ENCODE peak calls at places on chromosomes 13 and 19, in nine cellular contexts. D, U, Q, A, I, J, X, P and W are unnamed samples.

GRCh38 chr19:20367811-20368294 is 197.7 kb downstream of the ZNF737 start:
- DNase-seq in D (no peak), U (no peak), Q (no peak), A (no peak), I (no peak), J (peak), X (no peak), P (no peak), W (no peak)

GRCh38 chr19:1324249-1324791 is 38.6 kb downstream of the EFNA2 start:
- DNase-seq in D (no peak), U (no peak), Q (no peak), A (no peak), I (no peak), J (no peak), X (no peak), P (no peak), W (no peak)

GRCh38 chr19:49409441-49410029 is 13.7 kb downstream of the PTH2 start:
- DNase-seq in D (no peak), U (no peak), Q (no peak), A (no peak), I (no peak), J (peak), X (peak), P (peak), W (no peak)

GRCh38 chr13:76758738-76759137 is 127.5 kb downstream of the KCTD12 start:
- DNase-seq in D (no peak), U (no peak), Q (no peak), A (no peak), I (peak), J (no peak), X (no peak), P (no peak), W (no peak)

GRCh38 chr13:80740076-80740475 is 399.1 kb upstream of the SPRY2 start:
- DNase-seq in D (no peak), U (no peak), Q (no peak), A (no peak), I (no peak), J (no peak), X (no peak), P (no peak), W (no peak)

GRCh38 chr19:54727562-54727961 is 3.3 kb downstream of the KIR3DL3 start:
- DNase-seq in D (no peak), U (no peak), Q (no peak), A (no peak), I (no peak), J (no peak), X (no peak), P (no peak), W (no peak)

GRCh38 chr13:97386832-97387486 is 47.0 kb upstream of the RAP2A start:
- DNase-seq in D (no peak), U (no peak), Q (no peak), A (no peak), I (no peak), J (peak), X (no peak), P (peak), W (no peak)

GRCh38 chr13:80979035-80979641 is 638.2 kb upstream of the SPRY2 start:
- DNase-seq in D (peak), U (peak), Q (no peak), A (no peak), I (peak), J (peak), X (no peak), P (peak), W (no peak)

GRCh38 chr19:41307090-41307875 is 2.7 kb upstream of the CCDC97 start:
- DNase-seq in D (no peak), U (no peak), Q (no peak), A (no peak), I (no peak), J (no peak), X (no peak), P (no peak), W (no peak)

GRCh38 chr19:39438270-39438934 is 2.7 kb upstream of the RPS16 start:
- DNase-seq in D (peak), U (no peak), Q (no peak), A (no peak), I (peak), J (no peak), X (no peak), P (no peak), W (no peak)

GRCh38 chr13:83692800-83693199 is 189.5 kb downstream of the SLITRK1 start:
- DNase-seq in D (no peak), U (no peak), Q (no peak), A (no peak), I (no peak), J (no peak), X (no peak), P (no peak), W (no peak)

GRCh38 chr13:95267662-95268369 is 33.4 kb downstream of the ABCC4 start:
- DNase-seq in D (peak), U (no peak), Q (no peak), A (no peak), I (peak), J (no peak), X (no peak), P (no peak), W (no peak)

GRCh38 chr19:49155830-49156346 is 692 bp upstream of the HRC start:
- DNase-seq in D (no peak), U (no peak), Q (peak), A (peak), I (no peak), J (no peak), X (no peak), P (no peak), W (no peak)

GRCh38 chr19:662962-663681 is at the start of gene RNF126:
- DNase-seq in D (peak), U (peak), Q (peak), A (peak), I (peak), J (peak), X (no peak), P (peak), W (no peak)

GRCh38 chr13:47598340-47598911 is 402.6 kb downstream of the SUCLA2 start:
- DNase-seq in D (peak), U (no peak), Q (no peak), A (no peak), I (no peak), J (no peak), X (no peak), P (no peak), W (no peak)

GRCh38 chr13:78121459-78122348 is 203.1 kb upstream of the EDNRB start:
- DNase-seq in D (peak), U (peak), Q (no peak), A (peak), I (peak), J (peak), X (no peak), P (peak), W (no peak)

GRCh38 chr19:10637894-10638293 is 12.5 kb downstream of the SLC44A2 start:
- DNase-seq in D (no peak), U (no peak), Q (no peak), A (no peak), I (no peak), J (no peak), X (no peak), P (no peak), W (no peak)

GRCh38 chr13:99984463-99985242 is 3.1 kb downstream of the ZIC2 start:
- DNase-seq in D (no peak), U (no peak), Q (no peak), A (no peak), I (no peak), J (no peak), X (no peak), P (peak), W (no peak)

GRCh38 chr19:56832352-56832928 is 8.1 kb downstream of the PEG3 start:
- DNase-seq in D (no peak), U (no peak), Q (no peak), A (no peak), I (no peak), J (no peak), X (no peak), P (no peak), W (no peak)

GRCh38 chr13:48485447-48485846 is 47.4 kb downstream of the RCBTB2 start:
- DNase-seq in D (no peak), U (no peak), Q (no peak), A (no peak), I (no peak), J (no peak), X (no peak), P (no peak), W (no peak)

GRCh38 chr13:100916943-100917342 is 242.3 kb upstream of the TMTC4 start:
- DNase-seq in D (no peak), U (no peak), Q (no peak), A (no peak), I (no peak), J (no peak), X (no peak), P (peak), W (no peak)

GRCh38 chr19:36418287-36419001 is at the start of gene ZFP82:
- DNase-seq in D (peak), U (peak), Q (peak), A (peak), I (peak), J (peak), X (peak), P (peak), W (peak)

GRCh38 chr13:95924389-95924994 is 128.7 kb downstream of the UGGT2 start:
- DNase-seq in D (peak), U (peak), Q (no peak), A (no peak), I (peak), J (no peak), X (no peak), P (no peak), W (no peak)

GRCh38 chr13:114264886-114265611 is 16.4 kb upstream of the UPF3A start:
- DNase-seq in D (peak), U (peak), Q (no peak), A (no peak), I (peak), J (no peak), X (no peak), P (no peak), W (no peak)

GRCh38 chr19:58338336-58338735 is 11.5 kb downstream of the ZSCAN22 start:
- DNase-seq in D (no peak), U (no peak), Q (no peak), A (no peak), I (no peak), J (no peak), X (no peak), P (no peak), W (no peak)

GRCh38 chr19:29514525-29515232 is 11.1 kb upstream of the VSTM2B start:
- DNase-seq in D (no peak), U (no peak), Q (no peak), A (no peak), I (no peak), J (no peak), X (no peak), P (no peak), W (no peak)

DNA sequence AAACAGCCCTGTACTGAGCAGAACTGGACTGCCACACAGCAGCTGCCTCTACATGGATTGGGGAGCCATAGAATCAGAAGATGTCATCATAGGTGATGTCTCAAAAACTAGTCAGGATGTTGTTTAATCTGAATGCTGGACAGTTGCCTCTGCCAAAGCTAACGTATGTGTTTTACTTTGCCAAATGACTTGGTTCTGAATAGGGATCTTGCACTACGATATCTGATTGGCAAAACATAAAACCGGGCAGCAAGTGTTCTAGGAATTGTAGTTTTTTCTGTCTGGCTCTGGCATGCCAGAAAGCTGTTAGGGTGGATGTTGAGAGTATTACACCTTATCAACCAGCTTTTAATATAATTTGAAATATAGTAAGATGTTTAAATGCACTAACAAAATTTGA is 645.9 kb downstream of the GPC5 start:
- DNase-seq in D (no peak), U (no peak), Q (no peak), A (no peak), I (no peak), J (peak), X (no peak), P (no peak), W (no peak)
- TF ChIP-seq CTCF in D (no peak), U (no peak), Q (no peak), A (no peak), I (no peak), J (no peak), X (no peak), P (no peak), W (no peak)

GRCh38 chr19:43101950-43102349 is 19.4 kb upstream of the PSG2 start:
- DNase-seq in D (no peak), U (no peak), Q (no peak), A (no peak), I (no peak), J (no peak), X (no peak), P (no peak), W (no peak)
- TF ChIP-seq CTCF in D (peak), U (no peak), Q (no peak), A (no peak), I (no peak), J (no peak), X (no peak), P (no peak), W (no peak)

DNA sequence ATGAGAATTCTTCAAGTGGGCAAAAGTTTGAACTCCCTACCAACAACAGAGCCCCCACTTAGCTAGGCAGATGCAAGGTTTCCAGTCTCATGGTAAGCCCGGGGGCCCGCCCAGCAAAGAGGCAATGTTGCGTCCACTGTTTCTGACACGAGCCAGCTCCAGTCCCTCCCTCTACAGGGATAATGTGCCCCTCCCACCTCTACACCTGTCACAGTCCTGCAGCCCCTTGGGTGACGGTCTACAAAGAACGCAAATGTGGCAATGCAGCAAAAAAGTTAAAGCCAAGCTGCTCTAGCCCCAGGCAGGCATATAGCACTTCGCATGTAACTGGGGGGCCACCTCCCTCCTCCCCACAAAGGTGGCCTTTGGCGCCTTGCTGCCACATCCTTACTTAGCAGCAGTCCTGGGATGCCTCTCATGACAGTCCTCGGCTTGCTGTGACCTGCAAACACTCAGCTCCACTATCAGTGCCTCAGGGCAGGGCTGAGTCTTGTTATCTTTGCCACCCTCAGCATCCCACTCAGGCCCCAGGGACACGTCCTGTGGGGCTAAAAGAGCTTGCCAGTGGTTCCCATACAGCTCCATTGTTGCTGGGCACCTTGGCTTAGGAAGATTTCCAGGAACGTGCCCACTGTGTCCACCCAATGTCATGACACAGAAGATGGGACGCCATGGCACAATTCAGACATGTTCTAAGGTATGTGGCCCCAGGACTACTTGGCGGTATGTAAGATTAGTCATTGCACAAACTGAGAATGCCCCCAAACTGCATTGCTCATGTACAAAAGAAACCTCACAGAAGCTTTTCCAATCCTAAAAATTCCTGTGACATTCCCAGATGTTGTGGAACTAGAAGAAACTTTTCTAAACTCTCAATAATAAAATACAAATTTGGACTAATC is 16.4 kb downstream of the DOCK9 start:
- DNase-seq in D (no peak), U (no peak), Q (no peak), A (no peak), I (peak), J (no peak), X (no peak), P (no peak), W (no peak)
- TF ChIP-seq CTCF in D (no peak), U (no peak), Q (no peak), A (no peak), I (no peak), J (no peak), X (no peak), P (no peak), W (no peak)

DNA sequence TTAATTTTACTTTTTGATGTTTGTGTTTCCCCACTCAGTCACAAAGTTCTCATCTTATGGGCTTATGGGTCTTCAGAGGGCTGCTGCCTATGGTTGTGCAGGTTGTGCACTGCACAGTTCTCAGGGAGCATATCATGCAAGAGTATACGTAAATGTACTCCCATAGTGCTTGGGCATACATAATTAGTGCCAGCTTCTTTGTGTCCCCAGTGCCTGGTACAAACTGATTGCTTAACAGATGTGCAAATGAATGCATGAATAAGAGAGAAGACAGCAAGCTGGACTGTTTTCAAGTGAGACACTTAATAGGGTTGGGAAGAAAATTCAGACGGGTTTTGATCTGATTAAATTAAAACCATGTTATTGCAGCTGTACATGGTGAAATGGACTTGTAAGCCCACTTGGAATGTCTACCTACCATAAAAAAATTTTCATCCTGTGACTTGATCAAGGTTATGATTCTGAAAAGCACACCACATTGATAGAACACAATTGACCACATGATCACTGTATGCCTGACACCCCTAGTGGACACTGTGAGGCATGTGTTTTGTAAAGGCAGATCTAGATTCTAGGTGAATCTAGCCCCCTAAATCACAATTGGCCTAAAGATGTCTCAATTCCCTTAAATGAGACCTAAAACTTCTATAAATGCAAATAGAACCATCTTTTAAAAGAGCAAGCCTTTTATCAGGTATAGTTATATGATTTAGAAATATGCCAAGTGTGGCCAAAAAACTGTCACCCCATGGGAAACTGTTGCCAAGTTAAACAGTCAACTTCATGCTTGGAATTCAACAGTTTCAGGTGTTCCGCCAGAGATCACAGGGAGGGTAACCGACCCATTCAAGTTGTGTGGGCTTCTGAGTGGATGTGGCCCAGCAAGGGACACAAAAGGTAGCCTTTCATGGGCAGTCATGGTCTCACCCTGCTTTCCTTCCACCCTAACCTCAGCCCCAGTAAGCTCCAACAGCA is 27.9 kb downstream of the FAM124A start:
- DNase-seq in D (no peak), U (no peak), Q (no peak), A (no peak), I (no peak), J (peak), X (no peak), P (peak), W (no peak)
- TF ChIP-seq CTCF in D (peak), U (peak), Q (peak), A (peak), I (peak), J (peak), X (peak), P (peak), W (peak)

DNA sequence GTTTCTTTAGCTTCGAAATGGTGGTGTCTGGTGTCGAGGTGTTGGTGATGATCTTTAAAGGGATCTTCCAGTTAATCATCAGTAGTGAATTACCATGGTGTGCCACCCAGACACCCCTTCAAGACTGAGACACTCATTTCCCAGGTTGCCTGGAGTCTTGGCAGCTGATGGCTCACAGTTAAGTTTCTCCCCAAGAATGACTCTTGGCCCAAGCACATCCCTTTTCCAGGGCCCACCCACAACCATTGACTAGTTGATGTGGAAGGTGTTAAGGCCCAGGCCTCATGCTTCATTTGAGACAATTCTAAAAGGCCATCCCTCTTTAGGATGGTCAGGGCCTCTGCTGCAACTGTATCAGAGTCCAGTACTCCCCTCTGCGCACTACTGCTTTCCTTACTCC is 145.5 kb downstream of the FOXO1 start:
- DNase-seq in D (no peak), U (no peak), Q (no peak), A (no peak), I (no peak), J (no peak), X (no peak), P (no peak), W (no peak)
- TF ChIP-seq CTCF in D (no peak), U (no peak), Q (no peak), A (no peak), I (no peak), J (no peak), X (no peak), P (no peak), W (no peak)

GRCh38 chr19:7746903-7747884 is at the start of gene CD209:
- DNase-seq in D (no peak), U (no peak), Q (no peak), A (no peak), I (no peak), J (no peak), X (no peak), P (no peak), W (no peak)

GRCh38 chr19:7744871-7745270 is 2.5 kb downstream of the CD209 start:
- DNase-seq in D (no peak), U (no peak), Q (no peak), A (no peak), I (no peak), J (no peak), X (no peak), P (no peak), W (peak)

GRCh38 chr19:7751157-7751783 is 3.9 kb upstream of the CD209 start:
- DNase-seq in D (peak), U (no peak), Q (no peak), A (no peak), I (no peak), J (no peak), X (no peak), P (peak), W (no peak)

GRCh38 chr19:7748171-7748570 is 837 bp upstream of the CD209 start:
- DNase-seq in D (no peak), U (no peak), Q (no peak), A (no peak), I (no peak), J (no peak), X (no peak), P (no peak), W (no peak)

GRCh38 chr19:7748756-7749155 is 1.4 kb upstream of the CD209 start:
- DNase-seq in D (peak), U (no peak), Q (no peak), A (no peak), I (no peak), J (peak), X (no peak), P (peak), W (no peak)
- TF ChIP-seq CTCF in D (no peak), U (no peak), Q (no peak), A (no peak), I (peak), J (no peak), X (peak), P (peak), W (no peak)

GRCh38 chr19:17332677-17333581 is 1.7 kb downstream of the ANO8 start:
- DNase-seq in D (peak), U (no peak), Q (no peak), A (no peak), I (no peak), J (peak), X (peak), P (peak), W (no peak)
- TF ChIP-seq CTCF in D (no peak), U (no peak), Q (no peak), A (no peak), I (no peak), J (no peak), X (no peak), P (no peak), W (no peak)